ENCODE peak calls at places on chromosomes 13 and 19, in four cellular contexts. M is GM12878, D is IMR-90, V is K562. Y is an unnamed sample.

GRCh38 chr19:2359992-2360875 is at the start of gene TMPRSS9:
- DNase-seq in M (no peak), V (no peak), D (no peak), Y (no peak)

GRCh38 chr13:113598481-113598880 is 13.9 kb downstream of the TFDP1 start:
- DNase-seq in M (no peak), V (no peak), D (no peak), Y (no peak)

GRCh38 chr13:48097793-48098192 is 2.9 kb upstream of the MED4 start:
- DNase-seq in M (no peak), D (no peak), V (no peak), Y (no peak)

GRCh38 chr19:18518639-18519038 is 3.2 kb downstream of the ELL start:
- DNase-seq in D (no peak), M (no peak), V (no peak), Y (no peak)

GRCh38 chr19:2627319-2627829 is 75.1 kb downstream of the GNG7 start:
- DNase-seq in V (no peak), M (no peak), D (peak; percentile 99), Y (peak; percentile 94)

GRCh38 chr13:36006347-36006746 is 124.8 kb downstream of the DCLK1 start:
- DNase-seq in V (no peak), M (no peak), D (no peak), Y (no peak)

GRCh38 chr13:29362849-29363604 is 232.5 kb downstream of the SLC7A1 start:
- DNase-seq in D (peak; percentile 44), M (peak; percentile 13), V (peak; percentile 57), Y (peak; percentile 62)

GRCh38 chr13:80338781-80339577 is 1.9 kb downstream of the SPRY2 start:
- DNase-seq in D (peak; percentile 88), M (no peak), V (peak; percentile 39), Y (peak; percentile 84)

GRCh38 chr13:43227721-43228120 is 204.3 kb downstream of the DNAJC15 start:
- DNase-seq in M (no peak), V (no peak), D (peak; percentile 59), Y (peak; percentile 19)

GRCh38 chr19:36210497-36210896 is 4.0 kb downstream of the ZNF565 start:
- DNase-seq in D (peak; percentile 10), M (no peak), V (no peak), Y (no peak)

GRCh38 chr13:97235549-97236206 is 13.5 kb downstream of the MBNL2 start:
- DNase-seq in D (no peak), V (no peak), M (no peak), Y (peak; percentile 64)

GRCh38 chr13:59477011-59477410 is 686.7 kb downstream of the DIAPH3 start:
- DNase-seq in M (no peak), D (no peak), V (peak; percentile 11), Y (peak; percentile 41)

GRCh38 chr19:13850910-13851753 is 25.8 kb upstream of the NANOS3 start:
- DNase-seq in M (no peak), D (peak; percentile 94), V (peak; percentile 70), Y (peak; percentile 94)

GRCh38 chr13:30690282-30691188 is 44.8 kb upstream of the ALOX5AP start:
- DNase-seq in V (no peak), M (no peak), D (peak; percentile 99), Y (no peak)

GRCh38 chr19:12995596-12996541 is 594 bp downstream of the NFIX start:
- DNase-seq in D (peak; percentile 30), V (peak; percentile 79), M (no peak), Y (peak; percentile 31)

GRCh38 chr13:101552797-101553196 is 100.3 kb downstream of the ITGBL1 start:
- DNase-seq in V (no peak), D (peak; percentile 55), M (no peak), Y (no peak)

GRCh38 chr13:43307921-43308433 is 284.6 kb downstream of the DNAJC15 start:
- DNase-seq in M (peak; percentile 68), V (no peak), D (peak; percentile 87), Y (no peak)

GRCh38 chr13:20451397-20451796 is 74.3 kb downstream of the CRYL1 start:
- DNase-seq in M (peak; percentile 23), V (no peak), D (no peak), Y (no peak)

GRCh38 chr19:32318884-32319520 is 26.4 kb upstream of the ZNF507 start:
- DNase-seq in D (no peak), M (no peak), V (peak; percentile 50), Y (no peak)

GRCh38 chr13:43411741-43412140 is 375.0 kb downstream of the ENOX1 start:
- DNase-seq in V (no peak), M (no peak), D (peak; percentile 23), Y (no peak)

GRCh38 chr19:13960863-13961784 is 8.8 kb downstream of the DCAF15 start:
- DNase-seq in V (no peak), M (no peak), D (no peak), Y (no peak)

GRCh38 chr13:76516013-76516412 is 370.2 kb downstream of the KCTD12 start:
- DNase-seq in M (no peak), V (no peak), D (peak; percentile 92), Y (no peak)

GRCh38 chr19:48751835-48752510 is 468 bp downstream of the FUT1 start:
- DNase-seq in M (no peak), V (no peak), D (no peak), Y (peak; percentile 45)

GRCh38 chr19:49875801-49876421 is 1.2 kb downstream of the AKT1S1 start:
- DNase-seq in D (peak; percentile 29), V (peak; percentile 58), M (no peak), Y (peak; percentile 72)

GRCh38 chr19:51311388-51312257 is at the start of gene IGLON5:
- DNase-seq in M (no peak), V (peak; percentile 71), D (no peak), Y (no peak)

GRCh38 chr19:18194554-18195238 is 1.7 kb downstream of the MPV17L2 start:
- DNase-seq in D (peak; percentile 34), M (no peak), V (peak; percentile 80), Y (peak; percentile 11)

GRCh38 chr19:16048583-16048982 is 27.7 kb upstream of the TPM4 start:
- DNase-seq in D (no peak), V (no peak), M (no peak), Y (no peak)

GRCh38 chr19:405138-405965 is 3.6 kb downstream of the C2CD4C start:
- DNase-seq in M (no peak), V (no peak), D (no peak), Y (no peak)

GRCh38 chr19:11453468-11454341 is 18.3 kb downstream of the PRKCSH start:
- DNase-seq in V (peak; percentile 73), M (no peak), D (no peak), Y (no peak)

GRCh38 chr13:110546933-110547332 is 14.6 kb downstream of the RAB20 start:
- DNase-seq in D (peak; percentile 89), M (no peak), V (no peak), Y (peak; percentile 94)

GRCh38 chr19:38733493-38734175 is 10.6 kb downstream of the CAPN12 start:
- DNase-seq in D (no peak), V (no peak), M (no peak), Y (no peak)
- TF ChIP-seq FOS in D (no peak), V (no peak), M (no peak), Y (peak; percentile 43)

GRCh38 chr13:50800091-50800739 is 43.3 kb downstream of the DLEU7 start:
- DNase-seq in M (no peak), D (no peak), V (no peak), Y (no peak)
- TF ChIP-seq FOS in M (no peak), D (no peak), V (no peak), Y (no peak)

GRCh38 chr19:57441979-57442752 is 7.0 kb downstream of the ZNF749 start:
- DNase-seq in V (peak; percentile 11), D (no peak), M (no peak), Y (no peak)

GRCh38 chr19:57438925-57439324 is 3.8 kb downstream of the ZNF749 start:
- DNase-seq in M (no peak), D (no peak), V (no peak), Y (no peak)

GRCh38 chr19:57437931-57438330 is 2.8 kb downstream of the ZNF749 start:
- DNase-seq in D (peak; percentile 18), M (no peak), V (no peak), Y (no peak)

GRCh38 chr19:57443121-57443696 is 8.1 kb downstream of the ZNF749 start:
- DNase-seq in M (no peak), D (no peak), V (no peak), Y (no peak)
- TF ChIP-seq FOS in M (no peak), D (no peak), V (no peak), Y (no peak)

GRCh38 chr13:74675185-74675584 is 541.0 kb upstream of the KLF12 start:
- DNase-seq in D (peak; percentile 28), M (no peak), V (no peak), Y (no peak)
- TF ChIP-seq FOS in D (no peak), M (no peak), V (no peak), Y (no peak)

GRCh38 chr19:8097198-8097597 is 44.6 kb downstream of the CCL25 start:
- DNase-seq in M (no peak), V (no peak), D (no peak), Y (no peak)
- TF ChIP-seq FOS in M (no peak), V (no peak), D (no peak), Y (no peak)

DNA sequence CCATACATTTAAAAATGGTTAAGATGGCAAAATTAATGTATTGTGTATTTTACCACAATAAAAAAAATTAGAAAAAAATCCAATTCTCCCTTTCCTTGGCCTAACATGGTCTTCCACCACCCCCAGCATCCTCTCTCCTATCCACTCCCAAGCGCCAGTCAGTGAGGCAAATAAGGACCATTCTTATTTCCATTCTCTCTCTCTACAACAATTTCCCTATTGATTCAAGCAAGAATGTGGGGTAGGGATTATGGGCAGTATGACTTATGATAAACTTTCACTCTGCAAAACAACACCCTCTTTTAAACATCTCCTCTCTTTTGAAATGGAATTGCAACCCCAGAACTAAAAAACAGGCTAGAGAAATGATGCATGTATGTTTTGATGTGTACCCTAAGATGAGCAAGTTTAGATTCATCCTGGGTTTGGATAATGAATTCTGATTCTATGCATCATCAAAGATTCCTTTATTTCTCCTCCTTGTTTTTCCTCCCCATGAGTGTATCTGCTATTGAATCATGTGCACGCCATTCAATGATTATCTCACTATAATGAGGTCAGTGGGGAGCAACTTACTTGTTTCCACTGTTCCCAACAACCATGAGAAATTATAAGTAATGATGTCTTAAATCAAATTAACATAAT is 3.5 kb downstream of the STARD13 start:
- DNase-seq in M (no peak), D (peak; percentile 92), V (no peak), Y (peak; percentile 69)
- TF ChIP-seq FOS in M (no peak), D (peak; percentile 78), V (no peak), Y (peak; percentile 61)

Y was measured in endothelial cell of umbilical vein.